ENCODE peak calls at places on chromosomes 1 and 21, in seven cellular contexts. B is right cardiac atrium; A is H1; D is CD4-positive, alpha-beta memory T cell; E is iPS DF 6.9; C is tibial artery; L is K562. S is an unnamed sample. For H3K4me1, the result is how much of the 10 kb centered on the place peaks cover.

GRCh38 chr1:90074137-90074536 is 79.2 kb downstream of the ZNF326 start:
- DNase-seq in C (no peak), D (no peak), B (no peak), A (no peak), E (no peak), L (no peak), S (no peak)

GRCh38 chr1:184574588-184574987 is 180.1 kb downstream of the EDEM3 start:
- DNase-seq in E (peak), B (peak), C (no peak), L (no peak), D (no peak), A (no peak), S (no peak)

GRCh38 chr1:103063911-103064310 is 44.4 kb downstream of the COL11A1 start:
- DNase-seq in E (no peak), D (no peak), A (no peak), C (no peak), B (no peak), L (no peak), S (no peak)

GRCh38 chr1:199422206-199422605 is 605.3 kb upstream of the NR5A2 start:
- DNase-seq in B (no peak), D (no peak), E (peak), A (peak), C (no peak), L (no peak), S (no peak)

GRCh38 chr1:207981976-207982375 is 71.1 kb upstream of the CD34 start:
- DNase-seq in D (no peak), A (peak), E (no peak), L (peak), C (no peak), B (no peak), S (no peak)

GRCh38 chr1:21517660-21518480 is 8.6 kb downstream of the ALPL start:
- DNase-seq in L (no peak), C (no peak), E (no peak), A (no peak), B (no peak), D (no peak), S (no peak)

GRCh38 chr21:27134513-27134912 is 167.6 kb upstream of the ADAMTS5 start:
- DNase-seq in E (no peak), A (no peak), C (no peak), D (no peak), L (no peak), B (no peak), S (no peak)

GRCh38 chr1:33802268-33802667 is 61.6 kb upstream of the HMGB4 start:
- DNase-seq in A (no peak), L (no peak), B (no peak), E (no peak), D (no peak), C (no peak), S (no peak)

GRCh38 chr21:44699502-44700001 is 2.6 kb downstream of the KRTAP10-12 start:
- DNase-seq in C (no peak), B (no peak), D (no peak), E (no peak), L (no peak), A (no peak), S (no peak)

GRCh38 chr1:65958561-65959350 is 166.1 kb downstream of the PDE4B start:
- DNase-seq in A (no peak), E (peak), D (peak), L (peak), C (no peak), B (peak), S (no peak)

GRCh38 chr1:151159373-151159772 is 2.9 kb downstream of the TNFAIP8L2 start:
- DNase-seq in C (no peak), D (no peak), A (no peak), E (no peak), L (no peak), B (no peak), S (no peak)

GRCh38 chr1:36323636-36324321 is at the start of gene EVA1B:
- DNase-seq in B (peak), L (peak), E (no peak), C (peak), A (peak), D (peak), S (no peak)

GRCh38 chr1:172835834-172836233 is 176.9 kb downstream of the FASLG start:
- DNase-seq in B (no peak), D (no peak), C (no peak), E (no peak), A (no peak), L (no peak), S (no peak)

GRCh38 chr1:156549390-156549789 is 23.0 kb downstream of the IQGAP3 start:
- DNase-seq in B (no peak), L (no peak), D (no peak), E (no peak), C (no peak), A (no peak), S (no peak)

GRCh38 chr1:44970317-44970716 is 16.1 kb downstream of the EIF2B3 start:
- DNase-seq in D (no peak), C (no peak), B (no peak), L (no peak), E (no peak), A (no peak), S (no peak)

GRCh38 chr1:205453466-205453865 is 2.4 kb downstream of the BLACAT1 start:
- DNase-seq in E (no peak), L (no peak), B (no peak), A (no peak), C (no peak), D (no peak), S (no peak)

GRCh38 chr1:171048014-171048413 is 42.7 kb upstream of the FMO3 start:
- DNase-seq in A (no peak), D (no peak), L (no peak), E (no peak), C (no peak), B (no peak), S (no peak)

GRCh38 chr1:25467193-25467592 is 36.5 kb downstream of the MACO1 start:
- DNase-seq in E (no peak), L (no peak), B (no peak), C (no peak), A (no peak), D (no peak), S (no peak)

GRCh38 chr1:220809187-220809550 is 22.5 kb downstream of the MTARC1 start:
- DNase-seq in E (no peak), C (no peak), B (no peak), L (no peak), D (no peak), A (no peak), S (no peak)

GRCh38 chr1:50658421-50659076 is 235.3 kb upstream of the DMRTA2 start:
- DNase-seq in E (no peak), L (no peak), D (no peak), C (no peak), B (no peak), A (no peak), S (no peak)

GRCh38 chr1:210099921-210100320 is 132.7 kb upstream of the SERTAD4 start:
- DNase-seq in D (no peak), E (no peak), B (no peak), L (no peak), A (no peak), C (no peak), S (no peak)

GRCh38 chr1:85352055-85352454 is 75.6 kb upstream of the BCL10 start:
- DNase-seq in E (no peak), A (no peak), D (no peak), C (no peak), B (no peak), L (no peak), S (no peak)

GRCh38 chr21:36610201-36610600 is 88.7 kb upstream of the SIM2 start:
- DNase-seq in A (no peak), B (no peak), C (no peak), D (no peak), L (no peak), E (no peak), S (no peak)

GRCh38 chr21:42392731-42393442 is 3.0 kb downstream of the TMPRSS3 start:
- DNase-seq in E (no peak), B (no peak), L (no peak), A (no peak), C (no peak), D (no peak), S (no peak)

GRCh38 chr1:115794976-115795375 is 26.5 kb upstream of the CASQ2 start:
- DNase-seq in D (no peak), L (no peak), E (no peak), B (no peak), A (no peak), C (no peak), S (no peak)

DNA sequence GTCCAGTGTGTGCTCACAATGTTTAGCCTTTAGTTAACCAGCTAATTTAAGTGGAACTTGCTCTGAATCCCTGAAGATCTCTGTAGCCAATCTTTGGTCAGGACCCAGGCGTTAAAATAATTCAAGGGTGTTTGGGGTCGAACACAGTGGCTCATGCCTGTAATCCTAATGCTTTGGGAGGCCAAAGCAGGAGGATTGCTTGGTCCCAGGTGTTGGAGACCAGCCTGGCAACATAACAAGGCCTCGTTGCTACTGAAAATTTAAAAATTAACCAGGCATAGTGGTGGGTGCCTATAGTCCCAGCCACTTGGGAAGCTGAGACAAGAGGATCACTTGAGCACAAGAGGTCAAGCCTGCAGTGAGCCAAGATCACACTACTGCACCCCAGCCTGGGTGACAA is 94.3 kb downstream of the ITSN1 start:
- DNase-seq in D (no peak), C (no peak), A (no peak), E (no peak), L (no peak), B (no peak), S (no peak)
- H3K27ac ChIP-seq in D (no peak), C (no peak), A (no peak), E (no peak), L (no peak), B (no peak), S (no peak)

GRCh38 chr21:33211305-33211704 is 18.4 kb upstream of the IFNAR2 start:
- DNase-seq in D (no peak), C (no peak), E (no peak), L (no peak), A (no peak), B (no peak), S (no peak)
- H3K4me1 ChIP-seq in D (half or more), C (under half), E (under half), L (under half), A (under half), B (under half), S (under half)

DNA sequence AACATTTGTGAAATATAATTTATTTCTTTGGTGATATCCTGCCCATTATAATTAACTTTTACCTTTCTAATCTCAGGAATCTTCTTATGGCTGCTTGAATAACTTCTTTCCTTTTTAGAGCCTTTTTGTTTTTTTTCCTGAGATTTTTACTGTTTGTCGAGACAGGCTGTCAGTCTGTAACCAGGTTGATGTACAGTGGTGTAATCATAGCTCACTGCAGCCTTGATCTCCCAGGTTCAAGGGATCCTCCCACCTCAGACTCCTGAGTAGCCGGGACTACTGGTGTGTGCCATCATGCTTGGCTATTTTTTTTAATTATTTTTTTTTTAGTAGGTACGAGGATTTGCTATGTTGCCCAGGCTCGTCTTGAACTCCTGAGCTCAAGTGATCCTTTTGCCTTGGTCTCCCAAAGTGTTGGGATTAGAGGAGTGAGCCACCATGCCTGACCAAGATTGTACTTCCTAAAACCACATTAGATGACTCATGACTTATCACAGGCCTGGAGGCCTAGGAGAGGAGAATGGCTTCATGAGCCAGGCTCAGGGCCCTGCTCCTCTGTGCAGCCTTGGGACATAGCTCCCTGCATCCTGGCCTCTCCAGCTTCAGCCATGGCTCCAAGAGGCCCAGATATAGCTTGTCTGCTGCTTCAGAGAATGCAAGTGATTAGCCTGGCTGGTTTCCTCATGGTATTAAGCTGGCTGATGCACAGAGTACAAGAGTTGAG is 48.6 kb downstream of the CTH start:
- DNase-seq in D (no peak), B (no peak), E (no peak), A (no peak), C (no peak), L (no peak), S (no peak)
- H3K27ac ChIP-seq in D (no peak), B (no peak), E (no peak), A (no peak), C (no peak), L (peak), S (no peak)

GRCh38 chr1:41361495-41362356 is 492 bp downstream of the FOXO6 start:
- DNase-seq in L (peak), A (peak), C (no peak), B (peak), D (peak), E (no peak), S (no peak)
- H3K4me1 ChIP-seq in L (under half), A (under half), C (under half), B (under half), D (under half), E (under half), S (half or more)

GRCh38 chr21:17799414-17800164 is 19.6 kb downstream of the C21orf91 start:
- DNase-seq in C (no peak), E (no peak), B (no peak), L (no peak), A (no peak), D (no peak), S (no peak)
- H3K27ac ChIP-seq in C (no peak), E (no peak), B (no peak), L (no peak), A (no peak), D (peak), S (no peak)

GRCh38 chr1:5645929-5646328 is 346.3 kb downstream of the NPHP4 start:
- DNase-seq in E (no peak), D (no peak), A (no peak), L (no peak), B (no peak), C (no peak), S (no peak)

GRCh38 chr1:5645135-5645399 is 347.2 kb downstream of the NPHP4 start:
- DNase-seq in B (no peak), D (no peak), L (no peak), C (no peak), A (no peak), E (no peak), S (no peak)

GRCh38 chr1:5640845-5641244 is 351.4 kb downstream of the NPHP4 start:
- DNase-seq in A (peak), L (no peak), D (no peak), E (no peak), C (no peak), B (no peak), S (no peak)

GRCh38 chr1:5644281-5645134 is 347.7 kb downstream of the NPHP4 start:
- DNase-seq in B (no peak), L (no peak), A (peak), D (no peak), E (no peak), C (no peak), S (no peak)

DNA sequence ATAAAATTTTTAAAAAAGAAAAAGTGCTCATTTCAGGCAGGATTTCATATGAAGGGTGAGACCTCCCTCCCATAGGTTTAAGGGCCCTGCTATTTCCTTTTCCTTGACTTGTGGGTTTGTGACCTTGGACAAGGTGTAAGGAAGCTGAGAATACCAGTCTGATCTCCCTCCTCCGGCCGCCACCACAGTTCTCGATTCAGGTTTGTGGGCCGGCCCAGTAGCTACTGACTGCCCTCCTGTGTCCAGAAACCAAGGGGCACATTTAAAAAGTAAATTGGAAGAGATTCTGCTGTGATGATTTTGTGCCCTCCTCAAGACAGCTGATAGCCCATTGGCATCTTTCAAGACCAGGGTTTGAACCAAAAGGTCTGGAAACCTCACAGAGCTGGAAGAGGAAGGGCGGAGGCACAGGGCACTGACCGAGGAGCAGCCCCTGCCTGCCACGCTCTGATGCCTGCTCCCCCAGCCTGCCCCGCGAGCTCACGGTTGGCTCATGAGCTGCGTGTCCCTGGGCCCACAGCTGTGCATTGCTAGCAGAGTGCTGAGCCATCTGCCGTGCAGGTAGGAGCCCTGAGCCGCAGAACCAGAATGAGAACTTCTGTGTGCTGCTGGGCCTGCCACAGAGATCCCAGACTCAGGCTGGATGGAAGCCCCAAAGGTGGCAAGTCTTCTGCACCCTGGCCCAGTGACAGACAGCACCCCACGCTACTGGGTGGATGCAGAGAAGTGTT is 348.7 kb downstream of the NPHP4 start:
- DNase-seq in B (no peak), A (peak), C (no peak), E (no peak), D (no peak), L (no peak), S (no peak)
- H3K4me1 ChIP-seq in B (under half), A (under half), C (under half), E (under half), D (under half), L (under half), S (under half)